ENCODE peak calls at places on chromosomes 4 and X, in ten cellular contexts. Z is stomach, K is endodermal cell, D is right atrium auricular region, J is HL-60, V is fibroblast of lung, H is PC-3, B is ascending aorta, T is tibial nerve, S is OCI-LY7. P is an unnamed sample.

GRCh38 chrX:139762400-139763183 is 54.6 kb upstream of the MCF2 start:
- DNase-seq in Z (peak), K (no peak), D (no peak), J (no peak), V (peak), H (no peak), B (no peak), T (peak), S (no peak), P (peak)

GRCh38 chr4:25484243-25484721 is 107.2 kb downstream of the ANAPC4 start:
- DNase-seq in Z (no peak), K (no peak), D (no peak), J (no peak), V (no peak), H (no peak), B (no peak), T (no peak), S (no peak), P (no peak)

GRCh38 chr4:122827258-122827887 is 742 bp downstream of the FGF2 start:
- DNase-seq in Z (peak), K (peak), D (peak), J (no peak), V (peak), H (peak), B (no peak), T (peak), S (peak), P (no peak)

GRCh38 chrX:118566359-118566758 is 70.7 kb downstream of the DOCK11 start:
- DNase-seq in Z (no peak), K (no peak), D (no peak), J (no peak), V (no peak), H (peak), B (no peak), T (no peak), S (no peak), P (no peak)

GRCh38 chrX:33211356-33212254 is at the start of gene DMD:
- DNase-seq in Z (no peak), K (peak), D (peak), J (no peak), V (peak), H (no peak), B (peak), T (peak), S (no peak), P (peak)

GRCh38 chrX:13293700-13294099 is 26.2 kb downstream of the ATXN3L start:
- DNase-seq in Z (no peak), K (no peak), D (no peak), J (no peak), V (no peak), H (peak), B (no peak), T (no peak), S (no peak), P (no peak)

GRCh38 chr4:2220016-2220620 is 21.8 kb downstream of the HAUS3 start:
- DNase-seq in Z (peak), K (peak), D (peak), J (peak), V (peak), H (peak), B (no peak), T (peak), S (peak), P (peak)

GRCh38 chr4:105994061-105994460 is 98.8 kb downstream of the NPNT start:
- DNase-seq in Z (no peak), K (no peak), D (no peak), J (no peak), V (no peak), H (no peak), B (no peak), T (no peak), S (no peak), P (no peak)

GRCh38 chrX:150063138-150063518 is 124.8 kb upstream of the EOLA2 start:
- DNase-seq in Z (no peak), K (no peak), D (no peak), J (no peak), V (no peak), H (no peak), B (no peak), T (no peak), S (no peak), P (no peak)

GRCh38 chrX:130172127-130172834 is 519 bp downstream of the RAB33A start:
- DNase-seq in Z (no peak), K (peak), D (no peak), J (no peak), V (no peak), H (no peak), B (no peak), T (no peak), S (no peak), P (no peak)

GRCh38 chr4:190018201-190018920 is 8.7 kb downstream of the FRG2 start:
- DNase-seq in Z (no peak), K (no peak), D (no peak), J (no peak), V (no peak), H (no peak), B (no peak), T (no peak), S (no peak), P (no peak)

GRCh38 chrX:151393514-151393913 is 3.5 kb upstream of the VMA21 start:
- DNase-seq in Z (no peak), K (peak), D (no peak), J (peak), V (no peak), H (no peak), B (no peak), T (no peak), S (peak), P (no peak)

GRCh38 chr4:141580523-141580922 is 55.9 kb upstream of the IL15 start:
- DNase-seq in Z (no peak), K (peak), D (no peak), J (no peak), V (no peak), H (no peak), B (no peak), T (no peak), S (no peak), P (no peak)

GRCh38 chr4:76308548-76308947 is 2.0 kb downstream of the STBD1 start:
- DNase-seq in Z (peak), K (no peak), D (peak), J (no peak), V (no peak), H (no peak), B (no peak), T (no peak), S (no peak), P (no peak)

GRCh38 chrX:17922303-17922702 is 61.2 kb upstream of the RAI2 start:
- DNase-seq in Z (no peak), K (no peak), D (no peak), J (no peak), V (no peak), H (no peak), B (no peak), T (no peak), S (no peak), P (no peak)

GRCh38 chrX:150205011-150205410 is 158.1 kb upstream of the MAMLD1 start:
- DNase-seq in Z (peak), K (no peak), D (no peak), J (no peak), V (peak), H (no peak), B (no peak), T (peak), S (no peak), P (no peak)

GRCh38 chr4:185640809-185641675 is 105.7 kb upstream of the PDLIM3 start:
- DNase-seq in Z (no peak), K (no peak), D (no peak), J (peak), V (peak), H (peak), B (no peak), T (peak), S (peak), P (no peak)

GRCh38 chrX:151634937-151635336 is 60.3 kb upstream of the PRRG3 start:
- DNase-seq in Z (no peak), K (no peak), D (no peak), J (no peak), V (no peak), H (no peak), B (no peak), T (no peak), S (no peak), P (no peak)

GRCh38 chr4:127648061-127648460 is 15.3 kb downstream of the INTU start:
- DNase-seq in Z (no peak), K (no peak), D (no peak), J (no peak), V (peak), H (no peak), B (no peak), T (no peak), S (no peak), P (no peak)

GRCh38 chr4:112370466-112370865 is 73.3 kb downstream of the ALPK1 start:
- DNase-seq in Z (no peak), K (no peak), D (no peak), J (no peak), V (no peak), H (no peak), B (no peak), T (no peak), S (no peak), P (no peak)

GRCh38 chr4:26272654-26273307 is 48.0 kb upstream of the RBPJ start:
- DNase-seq in Z (no peak), K (no peak), D (no peak), J (peak), V (no peak), H (no peak), B (no peak), T (no peak), S (no peak), P (no peak)

GRCh38 chrX:87732133-87732532 is 214.5 kb downstream of the KLHL4 start:
- DNase-seq in Z (no peak), K (no peak), D (no peak), J (no peak), V (no peak), H (peak), B (no peak), T (no peak), S (no peak), P (no peak)

GRCh38 chr4:3532714-3533336 is 603 bp upstream of the LRPAP1 start:
- DNase-seq in Z (no peak), K (peak), D (no peak), J (no peak), V (no peak), H (no peak), B (no peak), T (no peak), S (no peak), P (no peak)

GRCh38 chrX:65697173-65697572 is 29.7 kb downstream of the MSN start:
- DNase-seq in Z (no peak), K (no peak), D (no peak), J (peak), V (peak), H (no peak), B (no peak), T (no peak), S (no peak), P (no peak)

GRCh38 chrX:50980251-50980650 is 69.7 kb downstream of the BMP15 start:
- DNase-seq in Z (no peak), K (no peak), D (no peak), J (no peak), V (no peak), H (no peak), B (no peak), T (no peak), S (no peak), P (no peak)

GRCh38 chrX:39903343-39903742 is 194.4 kb downstream of the BCOR start:
- DNase-seq in Z (no peak), K (no peak), D (no peak), J (no peak), V (peak), H (peak), B (no peak), T (no peak), S (no peak), P (no peak)

GRCh38 chr4:101977096-101977495 is 186.6 kb downstream of the BANK1 start:
- DNase-seq in Z (no peak), K (no peak), D (no peak), J (no peak), V (peak), H (peak), B (no peak), T (no peak), S (no peak), P (no peak)

GRCh38 chr4:75848891-75849290 is 53.4 kb downstream of the PPEF2 start:
- DNase-seq in Z (no peak), K (no peak), D (no peak), J (no peak), V (no peak), H (no peak), B (no peak), T (no peak), S (no peak), P (no peak)

GRCh38 chr4:76251448-76252270 is at the start of gene FAM47E:
- DNase-seq in Z (peak), K (peak), D (peak), J (peak), V (peak), H (peak), B (peak), T (peak), S (no peak), P (peak)

GRCh38 chr4:188819243-188819642 is 680.0 kb downstream of the TRIML1 start:
- DNase-seq in Z (no peak), K (no peak), D (no peak), J (no peak), V (no peak), H (no peak), B (no peak), T (no peak), S (no peak), P (no peak)

GRCh38 chrX:111131572-111131971 is 35.6 kb downstream of the PAK3 start:
- DNase-seq in Z (no peak), K (no peak), D (no peak), J (no peak), V (peak), H (peak), B (no peak), T (no peak), S (no peak), P (no peak)

GRCh38 chrX:45879512-45879911 is 665.7 kb downstream of the ZNF674 start:
- DNase-seq in Z (no peak), K (no peak), D (no peak), J (no peak), V (no peak), H (no peak), B (no peak), T (no peak), S (no peak), P (no peak)

GRCh38 chr4:84814100-84814750 is 152.3 kb downstream of the WDFY3 start:
- DNase-seq in Z (peak), K (no peak), D (no peak), J (no peak), V (peak), H (peak), B (peak), T (no peak), S (no peak), P (peak)

GRCh38 chr4:84808332-84808731 is 158.2 kb downstream of the WDFY3 start:
- DNase-seq in Z (no peak), K (no peak), D (no peak), J (no peak), V (no peak), H (no peak), B (no peak), T (no peak), S (no peak), P (no peak)

GRCh38 chr4:84804126-84804525 is 162.4 kb downstream of the WDFY3 start:
- DNase-seq in Z (no peak), K (no peak), D (no peak), J (no peak), V (peak), H (no peak), B (no peak), T (no peak), S (no peak), P (no peak)

GRCh38 chr4:84809946-84810345 is 156.5 kb downstream of the WDFY3 start:
- DNase-seq in Z (no peak), K (no peak), D (no peak), J (no peak), V (peak), H (no peak), B (no peak), T (no peak), S (no peak), P (no peak)
- TF ChIP-seq CTCF in Z (no peak), K (no peak), D (no peak), J (no peak), V (no peak), H (no peak), B (no peak), T (no peak), S (no peak), P (no peak)

DNA sequence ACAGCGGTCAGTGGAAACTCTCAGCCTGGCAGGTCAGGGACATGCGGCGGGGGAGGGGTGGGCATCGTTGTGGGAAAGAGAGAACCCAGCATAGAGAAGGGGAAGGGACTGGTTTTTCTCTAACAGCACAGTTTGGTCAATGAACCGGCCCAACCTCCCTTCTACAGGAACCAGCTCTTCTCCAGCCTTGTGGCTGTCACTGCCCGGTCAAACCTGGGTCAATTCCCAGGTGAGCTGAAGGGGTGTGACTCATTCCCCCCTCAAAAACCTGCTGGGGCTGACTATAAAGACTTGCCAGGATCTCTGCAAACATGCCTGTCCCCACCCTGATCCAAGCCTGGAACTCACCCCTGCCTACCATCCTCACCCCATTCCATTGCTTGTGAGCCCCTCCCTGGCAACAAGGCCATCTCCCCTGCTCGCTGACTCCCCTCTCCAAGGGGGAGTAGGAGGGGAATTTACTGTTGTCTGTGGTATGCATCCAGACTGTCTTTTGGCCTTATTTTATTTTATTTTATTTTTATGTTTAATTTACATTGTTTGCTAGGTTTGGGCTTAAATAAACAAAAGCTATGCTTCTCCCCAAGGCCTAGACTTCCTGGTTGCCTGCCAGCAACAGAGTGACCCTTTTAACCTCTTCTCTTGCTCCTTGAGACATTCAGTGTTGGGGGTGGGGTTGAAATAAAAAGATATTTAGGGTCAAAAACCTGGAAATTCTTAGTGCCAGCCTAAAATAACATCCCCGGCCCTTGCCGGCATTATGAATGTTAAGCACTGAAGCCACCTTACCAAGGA is 49.6 kb downstream of the TSC22D3 start:
- DNase-seq in Z (no peak), K (no peak), D (no peak), J (no peak), V (peak), H (peak), B (no peak), T (no peak), S (no peak), P (no peak)
- H3K27ac ChIP-seq in Z (peak), K (no peak), D (no peak), J (no peak), V (no peak), H (peak), B (no peak), T (no peak), S (no peak), P (no peak)

DNA sequence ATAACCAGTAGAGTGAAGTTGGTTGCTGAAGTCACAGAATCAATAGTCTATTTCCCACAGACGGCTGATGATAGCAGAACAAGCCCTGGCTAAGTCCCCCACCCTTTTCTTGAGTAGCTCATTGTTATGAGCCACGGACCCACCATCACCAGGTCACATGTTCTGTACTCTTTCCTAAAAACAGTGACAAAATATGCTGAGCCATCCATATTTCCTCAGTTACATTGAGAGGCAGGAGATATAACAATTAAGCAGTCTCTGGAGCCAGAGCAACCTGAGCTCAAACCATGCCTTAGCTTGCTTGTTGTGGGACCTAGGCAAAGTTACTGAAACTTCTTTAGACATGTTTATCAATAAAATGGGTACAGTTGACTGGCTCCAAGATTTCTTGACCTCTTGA is 2.9 kb upstream of the CSTF2 start:
- DNase-seq in Z (no peak), K (no peak), D (no peak), J (no peak), V (no peak), H (no peak), B (no peak), T (no peak), S (no peak), P (no peak)
- TF ChIP-seq CTCF in Z (no peak), K (no peak), D (no peak), J (no peak), V (no peak), H (no peak), B (no peak), T (no peak), S (no peak), P (no peak)

GRCh38 chr4:8412288-8412687 is 28.2 kb downstream of the ACOX3 start:
- DNase-seq in Z (no peak), K (no peak), D (no peak), J (no peak), V (no peak), H (no peak), B (no peak), T (no peak), S (no peak), P (no peak)
- H3K27ac ChIP-seq in Z (no peak), K (no peak), D (no peak), J (no peak), V (no peak), H (no peak), B (no peak), T (no peak), S (no peak), P (no peak)